ENCODE peak calls at places on chromosomes 3 and 15, in eight cellular contexts. T, J, I, C, U, M, P and O are unnamed samples.

GRCh38 chr3:111845996-111846395 is 13.1 kb upstream of the PHLDB2 start:
- DNase-seq in U (no peak), M (no peak), I (no peak), T (peak; percentile 39), J (peak; percentile 76), C (no peak), P (no peak), O (no peak)

GRCh38 chr3:85427467-85427866 is 468.7 kb downstream of the CADM2 start:
- DNase-seq in U (no peak), P (no peak), I (no peak), J (no peak), C (no peak), T (no peak), M (no peak), O (no peak)

GRCh38 chr15:27989428-27989827 is 109.7 kb downstream of the OCA2 start:
- DNase-seq in T (no peak), C (no peak), M (no peak), U (no peak), I (no peak), P (no peak), J (no peak), O (no peak)

GRCh38 chr3:163657088-163657487 is 1421.2 kb downstream of the SI start:
- DNase-seq in T (no peak), U (no peak), M (no peak), P (no peak), J (no peak), C (no peak), I (no peak), O (no peak)

GRCh38 chr15:76312540-76313174 is 1.4 kb upstream of the ETFA start:
- DNase-seq in C (no peak), M (no peak), T (no peak), U (no peak), P (no peak), I (no peak), J (peak; percentile 33), O (no peak)

GRCh38 chr15:42453826-42454225 is 37.1 kb downstream of the ZNF106 start:
- DNase-seq in T (no peak), I (no peak), M (no peak), J (no peak), P (no peak), U (no peak), C (no peak), O (no peak)

GRCh38 chr3:127458698-127459097 is 131.8 kb downstream of the TPRA1 start:
- DNase-seq in U (no peak), P (no peak), T (no peak), I (no peak), C (peak; percentile 70), J (no peak), M (no peak), O (no peak)

GRCh38 chr3:48194446-48195071 is 6.3 kb upstream of the CDC25A start:
- DNase-seq in P (no peak), U (peak; percentile 79), M (no peak), J (peak; percentile 51), C (peak; percentile 77), I (no peak), T (peak; percentile 49), O (no peak)

GRCh38 chr3:130893240-130894129 is at the start of gene ATP2C1:
- DNase-seq in J (peak; percentile 93), I (peak; percentile 77), C (peak; percentile 99), T (peak; percentile 93), M (peak; percentile 91), P (peak; percentile 98), U (peak; percentile 97), O (peak; percentile 84)
- TF ChIP-seq CTCF in J (no peak), I (no peak), C (no peak), T (no peak), M (peak; percentile 7), P (no peak), U (no peak), O (no peak)

GRCh38 chr15:32718082-32718821 is 448 bp downstream of the GREM1 start:
- DNase-seq in P (no peak), M (no peak), I (no peak), C (peak; percentile 34), U (peak; percentile 21), T (no peak), J (no peak), O (no peak)
- H3K27me3 ChIP-seq in P (peaks cover 64% of the 10 kb centered on the region), M (peaks cover 8% of the 10 kb centered on the region), I (no peaks in the 10 kb centered on the region), C (peaks cover 92% of the 10 kb centered on the region), U (peaks cover 15% of the 10 kb centered on the region), T (no peaks in the 10 kb centered on the region), J (no peaks in the 10 kb centered on the region), O (no peaks in the 10 kb centered on the region)

GRCh38 chr3:184229424-184230080 is at the start of gene VWA5B2:
- DNase-seq in T (no peak), M (peak; percentile 75), I (no peak), J (peak; percentile 18), C (peak; percentile 89), P (no peak), U (peak; percentile 83), O (no peak)
- TF ChIP-seq CTCF in T (no peak), M (peak; percentile 35), I (no peak), J (peak; percentile 18), C (peak; percentile 3), P (no peak), U (peak; percentile 18), O (peak; percentile 16)

GRCh38 chr3:152260026-152260425 is 8.7 kb upstream of the MBNL1 start:
- DNase-seq in U (no peak), P (no peak), T (peak; percentile 42), C (no peak), M (no peak), I (no peak), J (peak; percentile 32), O (no peak)
- H3K27me3 ChIP-seq in U (no peaks in the 10 kb centered on the region), P (no peaks in the 10 kb centered on the region), T (no peaks in the 10 kb centered on the region), C (no peaks in the 10 kb centered on the region), M (no peaks in the 10 kb centered on the region), I (no peaks in the 10 kb centered on the region), J (no peaks in the 10 kb centered on the region), O (no peaks in the 10 kb centered on the region)

GRCh38 chr15:91068966-91069365 is 31.1 kb upstream of the SV2B start:
- DNase-seq in M (no peak), I (no peak), U (no peak), T (no peak), C (no peak), P (no peak), J (no peak), O (no peak)
- TF ChIP-seq CTCF in M (no peak), I (no peak), U (no peak), T (no peak), C (no peak), P (no peak), J (no peak), O (peak; percentile 9)

DNA sequence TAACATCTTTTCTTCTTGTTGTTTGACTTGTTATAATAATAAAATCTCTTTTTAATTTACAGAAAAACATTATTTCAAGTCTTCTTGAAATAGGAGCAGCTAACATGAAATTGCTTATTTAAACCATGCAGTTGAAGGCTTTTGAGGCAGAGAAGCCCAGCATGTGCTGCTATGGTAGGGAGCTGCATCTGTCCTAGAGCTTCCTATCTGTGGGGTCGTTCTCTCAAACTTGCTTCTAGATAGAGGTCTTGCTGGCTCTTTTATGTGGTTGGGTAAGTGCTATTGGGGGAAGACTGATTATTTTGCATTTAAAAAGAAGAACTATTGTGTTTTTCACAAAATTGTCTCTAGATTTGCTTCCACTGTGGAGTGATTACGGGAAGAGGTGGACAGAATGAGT is 98.6 kb downstream of the CHST2 start:
- DNase-seq in U (no peak), T (no peak), M (no peak), P (no peak), J (no peak), I (no peak), C (no peak), O (no peak)
- H3K27me3 ChIP-seq in U (no peaks in the 10 kb centered on the region), T (no peaks in the 10 kb centered on the region), M (no peaks in the 10 kb centered on the region), P (no peaks in the 10 kb centered on the region), J (no peaks in the 10 kb centered on the region), I (no peaks in the 10 kb centered on the region), C (no peaks in the 10 kb centered on the region), O (peaks cover 3% of the 10 kb centered on the region)

DNA sequence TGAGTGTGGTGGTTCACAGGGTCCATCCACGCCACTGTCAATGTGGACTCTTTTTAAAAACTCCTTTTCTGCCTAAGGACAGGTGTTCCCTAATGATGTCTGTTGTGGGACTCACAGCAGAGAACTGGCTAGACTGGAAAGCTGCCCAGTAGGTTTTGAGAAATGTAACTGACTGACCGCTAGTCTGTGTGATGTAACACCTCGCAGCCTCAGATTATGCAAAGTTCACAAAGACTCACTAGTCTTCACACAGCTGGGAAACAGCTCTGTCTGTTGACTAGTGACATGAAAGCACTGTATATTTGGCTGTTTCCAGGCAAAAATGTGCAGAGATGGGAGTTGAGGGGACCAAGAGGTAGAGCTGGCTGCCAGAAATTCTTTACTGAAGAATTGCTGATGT is 10.4 kb downstream of the PDZRN3 start:
- DNase-seq in C (peak; percentile 60), U (peak; percentile 52), J (peak; percentile 91), P (no peak), M (no peak), I (no peak), T (peak; percentile 69), O (no peak)
- TF ChIP-seq CTCF in C (no peak), U (no peak), J (no peak), P (peak; percentile 13), M (no peak), I (no peak), T (no peak), O (no peak)

GRCh38 chr15:51736069-51736468 is 1.4 kb downstream of the LYSMD2 start:
- DNase-seq in I (no peak), C (no peak), M (no peak), J (no peak), P (no peak), T (no peak), U (no peak), O (no peak)
- H3K27me3 ChIP-seq in I (no peaks in the 10 kb centered on the region), C (peaks cover 19% of the 10 kb centered on the region), M (no peaks in the 10 kb centered on the region), J (no peaks in the 10 kb centered on the region), P (no peaks in the 10 kb centered on the region), T (no peaks in the 10 kb centered on the region), U (no peaks in the 10 kb centered on the region), O (no peaks in the 10 kb centered on the region)

DNA sequence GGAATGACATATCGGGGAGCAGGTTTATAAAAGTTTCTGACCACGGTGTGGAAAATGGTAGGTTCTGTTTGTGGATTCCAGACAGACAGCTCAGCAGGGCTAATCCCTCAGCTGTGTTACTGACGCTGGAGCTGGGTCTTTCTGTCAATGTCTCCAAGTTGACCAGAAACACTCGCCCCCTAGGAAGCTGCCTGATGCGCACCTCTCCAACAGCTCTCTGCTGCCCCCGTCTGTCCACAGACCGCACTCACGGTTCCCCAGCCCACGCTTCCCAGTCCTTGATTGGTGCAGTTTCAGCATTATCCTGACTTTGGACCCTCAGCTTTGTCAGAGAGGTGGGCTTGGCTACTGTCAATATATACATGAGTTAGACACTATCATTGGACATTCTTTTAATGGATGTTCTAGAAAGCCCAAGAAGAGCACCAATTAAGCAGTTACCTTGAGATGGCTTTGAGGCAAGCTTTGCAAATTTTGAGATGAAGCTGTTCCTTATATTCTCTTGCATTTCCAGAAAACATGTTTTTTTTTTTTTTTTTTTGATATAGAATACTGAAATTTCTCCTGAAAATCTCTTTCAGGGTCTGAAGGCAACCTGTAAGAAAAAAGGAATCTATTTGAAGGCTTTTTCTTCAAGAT is 98.9 kb upstream of the TBC1D5 start:
- DNase-seq in U (peak; percentile 76), T (peak; percentile 63), J (peak; percentile 46), P (peak; percentile 78), M (peak; percentile 63), C (peak; percentile 81), I (no peak), O (peak; percentile 27)
- TF ChIP-seq CTCF in U (peak; percentile 80), T (peak; percentile 98), J (peak; percentile 97), P (peak; percentile 88), M (peak; percentile 87), C (peak; percentile 88), I (peak; percentile 98), O (peak; percentile 99)